ENCODE peak calls at places on chromosomes 3 and 15, in nine cellular contexts. U, W, J, S, D, T, Z, R and C are unnamed samples.

GRCh38 chr15:74794248-74794969 is 12.5 kb downstream of the CSK start:
- DNase-seq in Z (no peak), S (no peak), J (no peak), R (no peak), U (no peak), D (no peak), T (no peak), W (no peak), C (no peak)

GRCh38 chr3:43582876-43583275 is 38.9 kb downstream of the ANO10 start:
- DNase-seq in W (peak), S (no peak), U (no peak), R (no peak), D (no peak), J (no peak), T (no peak), Z (no peak), C (peak)

GRCh38 chr3:15327941-15328340 is 4.4 kb downstream of the SH3BP5 start:
- DNase-seq in T (no peak), S (peak), W (no peak), R (no peak), J (no peak), Z (no peak), D (peak), U (no peak), C (no peak)

GRCh38 chr15:26260517-26261133 is 397.5 kb upstream of the ATP10A start:
- DNase-seq in W (peak), J (peak), T (no peak), S (peak), R (no peak), D (peak), U (no peak), Z (peak), C (no peak)

GRCh38 chr3:114121996-114122709 is 56.7 kb downstream of the DRD3 start:
- DNase-seq in D (peak), U (no peak), S (peak), W (peak), Z (no peak), T (no peak), R (peak), J (peak), C (no peak)

GRCh38 chr3:115436767-115437301 is 186.5 kb upstream of the GAP43 start:
- DNase-seq in J (no peak), U (no peak), D (peak), Z (peak), S (no peak), W (peak), T (peak), R (peak), C (peak)

GRCh38 chr15:50058231-50058630 is 60.8 kb downstream of the ATP8B4 start:
- DNase-seq in T (no peak), J (no peak), W (peak), D (no peak), R (no peak), U (no peak), S (no peak), Z (no peak), C (no peak)

GRCh38 chr3:31908391-31909097 is 72.5 kb downstream of the OSBPL10 start:
- DNase-seq in Z (no peak), J (no peak), T (no peak), S (no peak), R (no peak), D (peak), W (peak), U (no peak), C (no peak)

GRCh38 chr3:170703121-170703588 is 117.3 kb upstream of the SLC7A14 start:
- DNase-seq in J (no peak), U (no peak), D (peak), S (no peak), Z (no peak), R (peak), T (no peak), W (peak), C (peak)

GRCh38 chr15:90376789-90377188 is 11.3 kb upstream of the IQGAP1 start:
- DNase-seq in R (no peak), T (no peak), D (no peak), J (peak), U (no peak), S (no peak), Z (no peak), W (no peak), C (no peak)

GRCh38 chr3:180631317-180631716 is 29.4 kb downstream of the TTC14 start:
- DNase-seq in U (no peak), Z (peak), T (no peak), R (no peak), W (peak), J (no peak), D (no peak), S (no peak), C (no peak)

GRCh38 chr15:101368086-101368780 is 73.2 kb upstream of the SNRPA1 start:
- DNase-seq in J (no peak), Z (no peak), D (no peak), W (no peak), R (no peak), T (no peak), S (no peak), U (no peak), C (no peak)

GRCh38 chr3:132549890-132550578 is 47.0 kb upstream of the ACKR4 start:
- DNase-seq in U (peak), Z (no peak), S (no peak), J (no peak), D (peak), W (peak), T (no peak), R (peak), C (peak)

GRCh38 chr3:160879859-160880258 is 123.8 kb downstream of the PPM1L start:
- DNase-seq in R (no peak), S (no peak), D (no peak), U (no peak), J (no peak), T (no peak), W (no peak), Z (no peak), C (no peak)

GRCh38 chr3:150252462-150252861 is 155.6 kb upstream of the TSC22D2 start:
- DNase-seq in W (peak), U (no peak), J (no peak), Z (no peak), T (no peak), D (no peak), R (peak), S (peak), C (no peak)

GRCh38 chr3:4670352-4670751 is 177.2 kb downstream of the ITPR1 start:
- DNase-seq in D (peak), T (no peak), S (no peak), U (no peak), R (peak), Z (peak), J (no peak), W (peak), C (no peak)

GRCh38 chr3:22474706-22475470 is 723.9 kb upstream of the ZNF385D start:
- DNase-seq in D (peak), U (no peak), S (no peak), R (peak), W (peak), Z (no peak), J (peak), T (no peak), C (peak)

GRCh38 chr15:63987979-63988378 is 58.3 kb downstream of the DAPK2 start:
- DNase-seq in U (no peak), W (no peak), J (no peak), S (no peak), T (no peak), D (no peak), R (no peak), Z (no peak), C (no peak)

GRCh38 chr15:80285379-80285778 is 33.4 kb upstream of the CTXND1 start:
- DNase-seq in S (no peak), Z (no peak), W (no peak), J (no peak), D (no peak), T (no peak), U (no peak), R (no peak), C (no peak)

GRCh38 chr15:73994419-73994883 is at the start of gene PML:
- DNase-seq in W (peak), S (peak), T (peak), Z (peak), U (peak), R (peak), J (peak), D (peak), C (peak)

GRCh38 chr15:94265009-94265408 is 33.6 kb downstream of the MCTP2 start:
- DNase-seq in W (no peak), J (no peak), S (peak), U (no peak), T (no peak), R (peak), Z (no peak), D (peak), C (no peak)

DNA sequence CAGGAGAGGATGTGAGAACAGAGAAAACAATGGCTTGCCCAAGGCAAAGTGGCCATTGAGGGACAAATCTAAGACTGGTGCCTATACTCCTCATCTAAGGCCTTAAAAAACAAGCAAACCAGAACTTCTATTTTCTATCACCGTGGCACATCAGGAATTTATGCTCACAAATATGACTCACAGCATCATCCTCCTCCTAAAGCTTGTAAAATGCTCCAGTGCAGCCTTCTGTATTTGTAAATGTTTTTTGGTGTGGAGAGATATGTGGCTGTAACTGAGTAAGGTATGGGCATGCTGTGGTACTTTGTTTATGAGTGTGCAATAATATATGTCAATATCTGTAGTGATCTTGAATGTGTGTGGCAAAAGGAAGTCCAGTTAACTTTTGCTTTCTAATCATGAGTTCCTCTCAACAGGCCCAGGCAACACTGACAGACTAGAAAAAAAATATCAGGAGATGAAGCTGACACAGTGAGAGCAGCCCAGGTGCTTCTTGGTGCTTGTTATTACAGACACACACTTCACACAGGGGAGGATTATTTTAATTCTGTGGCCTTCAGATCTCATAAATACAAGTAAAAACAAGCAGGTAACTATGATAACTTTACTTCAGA is 60.3 kb downstream of the CTNNB1 start:
- DNase-seq in J (no peak), Z (no peak), R (no peak), T (no peak), D (peak), S (peak), U (no peak), W (peak), C (no peak)
- H3K4me3 ChIP-seq in J (no peak), Z (no peak), R (no peak), T (no peak), D (no peak), S (no peak), U (no peak), W (no peak), C (no peak)

GRCh38 chr3:7793786-7794185 is 707.8 kb upstream of the LMCD1 start:
- DNase-seq in S (no peak), W (no peak), U (no peak), Z (no peak), R (no peak), T (no peak), J (no peak), D (no peak), C (no peak)

GRCh38 chr3:7787871-7788828 is 713.5 kb upstream of the LMCD1 start:
- DNase-seq in Z (peak), D (no peak), J (no peak), W (peak), S (no peak), U (no peak), R (no peak), T (no peak), C (no peak)

GRCh38 chr3:7788881-7789280 is 712.7 kb upstream of the LMCD1 start:
- DNase-seq in J (no peak), Z (peak), S (no peak), W (no peak), U (no peak), D (no peak), T (no peak), R (no peak), C (no peak)

DNA sequence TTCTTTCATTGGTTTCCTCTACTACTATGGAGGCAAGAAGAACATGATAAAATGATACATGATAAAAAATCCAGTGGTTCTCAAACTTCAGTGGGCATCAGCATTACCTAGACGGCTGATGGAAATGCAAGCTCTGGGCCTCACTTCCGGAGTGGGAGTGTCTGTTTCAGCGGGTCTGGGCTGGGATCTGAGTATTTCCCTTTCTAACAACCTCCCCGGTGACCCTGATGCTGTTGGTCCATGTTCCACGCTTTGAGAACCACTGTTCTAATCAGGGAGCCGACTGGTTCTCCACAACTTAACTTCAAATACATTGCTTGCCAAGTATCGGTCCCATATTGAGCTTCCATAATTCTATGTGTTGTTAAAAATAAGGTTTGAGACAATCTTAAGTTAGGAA is 712.3 kb upstream of the LMCD1 start:
- DNase-seq in D (no peak), U (no peak), W (no peak), T (no peak), J (no peak), S (no peak), Z (peak), R (no peak), C (no peak)
- TF ChIP-seq CTCF in D (no peak), U (no peak), W (no peak), T (no peak), J (no peak), S (no peak), Z (no peak), R (no peak), C (no peak)

DNA sequence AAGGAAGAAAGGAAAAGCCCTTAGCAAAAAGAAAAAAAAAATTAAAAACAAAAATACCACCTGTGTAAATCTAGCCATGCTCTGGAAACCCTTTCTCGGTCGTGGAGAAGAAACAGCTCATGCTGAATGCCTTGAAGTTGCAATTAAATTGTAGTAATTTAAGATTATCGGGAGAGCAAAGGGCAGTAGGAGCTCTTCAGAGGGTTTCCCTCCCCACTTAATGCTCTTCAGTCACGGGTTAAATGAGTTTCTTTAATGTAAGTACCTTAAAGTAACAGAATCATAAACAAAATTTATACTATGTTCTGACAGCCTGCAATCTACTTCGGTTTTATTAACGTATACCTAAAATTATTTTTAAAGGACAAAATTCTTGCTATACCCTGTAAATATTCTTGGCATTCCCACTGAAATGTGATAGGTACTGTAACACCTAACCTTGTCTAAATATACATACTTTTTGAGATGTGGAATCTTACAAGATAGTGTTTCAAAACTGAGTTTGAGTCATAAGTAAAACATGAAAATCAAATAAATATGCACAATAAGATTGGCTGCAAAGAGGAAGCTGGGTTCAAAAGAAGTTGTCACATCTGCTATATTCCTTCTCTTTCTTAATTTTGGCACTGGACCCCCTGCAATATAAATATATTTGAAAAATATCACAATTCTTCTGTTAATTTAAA is 5.3 kb downstream of the FOXP1 start:
- DNase-seq in J (no peak), R (no peak), W (peak), T (no peak), Z (no peak), U (no peak), D (peak), S (no peak), C (no peak)
- H3K4me3 ChIP-seq in J (no peak), R (peak), W (peak), T (peak), Z (no peak), U (no peak), D (peak), S (no peak), C (no peak)

GRCh38 chr3:120524171-120524923 is 71.8 kb upstream of the NDUFB4 start:
- DNase-seq in S (no peak), W (peak), T (no peak), D (peak), R (peak), U (no peak), J (no peak), Z (no peak), C (peak)
- TF ChIP-seq CTCF in S (no peak), W (no peak), T (no peak), D (no peak), R (no peak), U (no peak), J (no peak), Z (no peak), C (no peak)